ENCODE peak calls at places on chromosomes 4 and X, in ten cellular contexts. V is lower leg skin, P is esophagus squamous epithelium, O is NB4, G is endodermal cell, I is tibial nerve, Q is GM10248, T is GM06990, S is heart left ventricle, C is heart right ventricle. A is an unnamed sample.

GRCh38 chrX:106780259-106780658 is 22.2 kb upstream of the TBC1D8B start:
- DNase-seq in V (no peak), P (no peak), O (no peak), G (no peak), I (no peak), Q (no peak), T (no peak), S (no peak), C (no peak), A (no peak)

GRCh38 chrX:70422886-70423336 is at the start of gene GDPD2:
- DNase-seq in V (no peak), P (no peak), O (peak), G (peak), I (no peak), Q (no peak), T (no peak), S (no peak), C (no peak), A (no peak)

GRCh38 chrX:9501362-9501761 is 36.5 kb downstream of the TBL1X start:
- DNase-seq in V (no peak), P (no peak), O (peak), G (peak), I (no peak), Q (no peak), T (no peak), S (no peak), C (no peak), A (no peak)

GRCh38 chrX:103688949-103689348 is 2.5 kb upstream of the MORF4L2 start:
- DNase-seq in V (no peak), P (no peak), O (peak), G (no peak), I (no peak), Q (peak), T (peak), S (no peak), C (no peak), A (no peak)

GRCh38 chr4:185865901-185866328 is 53.9 kb upstream of the SORBS2 start:
- DNase-seq in V (no peak), P (no peak), O (no peak), G (no peak), I (no peak), Q (no peak), T (no peak), S (peak), C (no peak), A (no peak)

GRCh38 chr4:158809611-158810486 is 41.0 kb downstream of the FNIP2 start:
- DNase-seq in V (no peak), P (no peak), O (peak), G (no peak), I (no peak), Q (peak), T (peak), S (peak), C (peak), A (no peak)

GRCh38 chr4:129246850-129247542 is 151.0 kb downstream of the C4orf33 start:
- DNase-seq in V (no peak), P (no peak), O (no peak), G (no peak), I (no peak), Q (no peak), T (no peak), S (no peak), C (no peak), A (no peak)

GRCh38 chr4:122525865-122526264 is 69.3 kb upstream of the IL2 start:
- DNase-seq in V (no peak), P (no peak), O (no peak), G (no peak), I (no peak), Q (no peak), T (no peak), S (no peak), C (no peak), A (no peak)

GRCh38 chrX:102985182-102985581 is 48.1 kb downstream of the RAB40AL start:
- DNase-seq in V (no peak), P (no peak), O (peak), G (no peak), I (no peak), Q (no peak), T (no peak), S (no peak), C (no peak), A (no peak)

GRCh38 chr4:81523672-81524436 is 52.1 kb upstream of the RASGEF1B start:
- DNase-seq in V (no peak), P (no peak), O (no peak), G (no peak), I (no peak), Q (no peak), T (no peak), S (no peak), C (no peak), A (no peak)

GRCh38 chrX:126658447-126658846 is 105.8 kb upstream of the DCAF12L1 start:
- DNase-seq in V (no peak), P (no peak), O (no peak), G (no peak), I (no peak), Q (no peak), T (no peak), S (no peak), C (no peak), A (no peak)

GRCh38 chrX:49102221-49102620 is 21.3 kb downstream of the GPKOW start:
- DNase-seq in V (no peak), P (no peak), O (no peak), G (no peak), I (no peak), Q (no peak), T (no peak), S (no peak), C (no peak), A (no peak)

GRCh38 chrX:100368167-100368566 is 41.9 kb downstream of the PCDH19 start:
- DNase-seq in V (no peak), P (no peak), O (peak), G (peak), I (no peak), Q (peak), T (no peak), S (no peak), C (no peak), A (no peak)

GRCh38 chr4:95548738-95549245 is at the start of gene UNC5C:
- DNase-seq in V (peak), P (no peak), O (peak), G (peak), I (peak), Q (no peak), T (peak), S (peak), C (peak), A (no peak)
- TF ChIP-seq CTCF in V (no peak), P (no peak), O (no peak), G (peak), I (no peak), Q (no peak), T (no peak), S (peak), C (no peak), A (no peak)

DNA sequence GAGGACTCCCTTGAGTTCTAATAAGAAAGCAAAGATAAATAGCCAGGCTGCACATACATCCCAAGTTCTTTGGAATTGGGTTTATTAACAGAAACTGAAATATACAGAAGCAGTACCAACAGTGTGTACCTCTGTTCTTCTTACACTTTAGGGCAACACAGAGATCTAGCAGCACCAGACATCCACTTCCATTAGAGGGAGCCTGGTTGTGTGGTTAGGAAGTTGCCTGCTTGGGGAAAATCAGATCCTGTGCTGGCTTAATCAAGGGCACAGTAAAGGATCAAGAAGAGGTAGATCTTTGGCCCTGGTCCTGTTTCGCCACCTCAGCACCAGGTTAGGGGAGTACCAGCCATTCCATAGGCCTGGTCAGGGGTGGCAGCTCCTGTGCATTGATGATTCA is 231.1 kb upstream of the ARHGAP24 start:
- DNase-seq in V (no peak), P (no peak), O (no peak), G (no peak), I (no peak), Q (no peak), T (no peak), S (no peak), C (no peak), A (no peak)
- TF ChIP-seq CTCF in V (no peak), P (no peak), O (no peak), G (peak), I (no peak), Q (no peak), T (no peak), S (peak), C (no peak), A (no peak)

DNA sequence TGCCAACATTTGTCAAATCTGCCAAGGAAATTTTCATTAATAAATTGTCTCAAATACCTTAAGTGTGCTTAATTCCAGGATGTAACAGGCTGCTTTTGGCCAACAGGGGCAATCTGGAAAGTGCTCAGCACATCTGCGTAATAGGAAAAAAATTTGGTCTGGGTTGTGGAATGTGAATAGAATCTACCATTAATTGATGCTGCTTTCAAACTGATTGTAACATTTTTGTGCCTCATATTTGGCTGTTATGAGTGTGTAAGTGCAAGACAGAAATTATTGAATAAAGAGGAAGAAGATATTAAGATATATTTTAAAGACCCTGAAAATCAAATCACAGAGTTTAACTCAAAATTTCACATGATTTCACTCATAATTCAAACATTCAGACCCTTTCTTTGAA is 41.1 kb downstream of the REELD1 start:
- DNase-seq in V (no peak), P (no peak), O (no peak), G (no peak), I (no peak), Q (no peak), T (no peak), S (no peak), C (no peak), A (no peak)
- TF ChIP-seq CTCF in V (no peak), P (no peak), O (no peak), G (no peak), I (no peak), Q (no peak), T (no peak), S (no peak), C (no peak), A (no peak)

DNA sequence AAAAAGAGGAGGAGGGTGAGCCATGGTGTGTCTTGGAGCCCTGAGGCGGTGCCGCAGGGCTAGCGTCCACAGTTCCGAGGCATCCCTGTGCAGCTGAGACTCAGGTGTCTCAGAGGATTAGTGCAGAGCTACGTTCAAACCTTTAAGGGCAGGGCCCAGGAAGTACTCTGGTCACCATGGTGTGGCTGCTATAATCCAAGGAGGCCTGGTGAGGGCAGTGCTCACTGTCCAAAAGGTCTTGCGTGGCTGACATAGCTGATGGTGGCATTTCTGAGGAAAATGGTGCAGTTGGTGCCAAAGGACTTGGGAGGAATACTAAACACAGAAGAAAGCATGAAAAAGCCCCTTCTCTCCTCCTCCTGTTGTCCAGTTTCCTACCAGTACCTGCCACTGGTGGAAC is 146.9 kb downstream of the DCHS2 start:
- DNase-seq in V (no peak), P (no peak), O (peak), G (peak), I (no peak), Q (peak), T (no peak), S (no peak), C (no peak), A (no peak)
- TF ChIP-seq CTCF in V (no peak), P (no peak), O (no peak), G (peak), I (no peak), Q (no peak), T (peak), S (no peak), C (no peak), A (peak)

GRCh38 chr4:47667552-47667951 is 170.3 kb downstream of the CORIN start:
- DNase-seq in V (no peak), P (no peak), O (no peak), G (no peak), I (no peak), Q (no peak), T (no peak), S (no peak), C (no peak), A (no peak)

GRCh38 chr4:47664051-47664826 is 173.6 kb downstream of the CORIN start:
- DNase-seq in V (no peak), P (no peak), O (no peak), G (no peak), I (no peak), Q (no peak), T (no peak), S (no peak), C (no peak), A (no peak)

GRCh38 chr4:47668256-47668655 is 169.6 kb downstream of the CORIN start:
- DNase-seq in V (no peak), P (no peak), O (no peak), G (no peak), I (no peak), Q (no peak), T (no peak), S (no peak), C (no peak), A (no peak)

GRCh38 chr4:47668810-47669408 is 169.0 kb downstream of the CORIN start:
- DNase-seq in V (no peak), P (no peak), O (peak), G (no peak), I (no peak), Q (peak), T (peak), S (no peak), C (peak), A (no peak)

DNA sequence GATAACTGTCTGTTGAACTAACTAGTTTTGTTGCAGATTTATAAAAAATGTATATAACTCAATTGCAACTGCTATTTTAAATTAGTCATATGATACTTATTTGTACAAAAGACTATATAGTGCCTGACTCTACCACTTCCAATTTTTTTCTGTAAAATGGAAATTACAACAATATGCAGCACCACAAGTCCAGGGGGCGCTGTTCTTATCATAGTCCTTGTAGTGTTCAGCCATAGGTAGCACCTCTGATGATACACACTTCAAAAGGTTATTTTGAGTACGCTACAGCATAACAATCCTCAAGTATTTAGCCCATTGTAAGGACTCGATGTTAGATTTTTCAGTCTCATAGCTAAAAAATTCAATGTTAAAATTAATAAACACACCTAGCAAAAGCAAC is 174.9 kb downstream of the CORIN start:
- DNase-seq in V (no peak), P (no peak), O (peak), G (peak), I (no peak), Q (no peak), T (no peak), S (no peak), C (no peak), A (no peak)
- TF ChIP-seq CTCF in V (no peak), P (peak), O (peak), G (peak), I (no peak), Q (no peak), T (peak), S (peak), C (no peak), A (no peak)

DNA sequence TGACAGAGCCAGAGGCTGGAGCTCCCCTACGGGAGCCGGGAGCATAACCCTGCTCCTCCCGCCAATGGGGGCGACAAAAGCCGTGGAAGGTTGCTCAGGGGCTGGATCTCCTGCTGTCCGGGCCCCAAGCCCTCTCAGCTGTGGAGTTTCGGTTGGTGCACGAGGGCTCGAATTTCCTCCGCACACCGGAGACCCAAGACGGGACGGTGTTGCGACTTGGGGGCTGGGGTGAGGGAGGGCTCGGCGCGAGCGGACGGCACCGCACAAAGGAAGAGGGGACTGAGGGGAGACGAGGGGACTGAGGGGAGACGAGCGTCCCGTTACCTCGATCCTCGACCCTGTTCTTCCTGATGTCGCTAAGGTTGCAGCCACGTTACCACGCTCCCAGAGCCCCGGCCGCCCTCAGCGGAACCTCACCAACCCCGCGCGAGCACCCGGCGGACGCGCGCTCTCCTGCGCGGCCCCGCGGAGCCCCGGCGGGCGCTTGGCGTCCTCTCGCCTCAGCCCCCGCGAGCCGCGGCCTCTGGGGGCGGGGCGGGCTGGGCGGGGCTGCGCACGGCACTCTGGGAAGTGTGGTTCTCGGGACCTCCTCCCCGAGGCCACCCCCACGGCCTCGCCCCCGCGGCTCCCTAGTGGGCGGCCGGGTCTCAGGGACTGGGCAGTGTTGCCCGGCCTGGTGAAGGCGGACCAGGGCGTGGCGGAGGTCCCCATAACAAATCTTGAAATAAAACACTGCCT is at the start of gene KLHL8:
- DNase-seq in V (peak), P (peak), O (peak), G (peak), I (peak), Q (peak), T (peak), S (peak), C (peak), A (peak)
- TF ChIP-seq CTCF in V (no peak), P (no peak), O (peak), G (no peak), I (peak), Q (no peak), T (peak), S (peak), C (no peak), A (peak)

GRCh38 chr4:154854362-154854761 is 73.3 kb downstream of the RBM46 start:
- DNase-seq in V (no peak), P (no peak), O (peak), G (no peak), I (no peak), Q (no peak), T (no peak), S (no peak), C (no peak), A (no peak)
- TF ChIP-seq CTCF in V (no peak), P (peak), O (no peak), G (peak), I (no peak), Q (no peak), T (peak), S (peak), C (peak), A (peak)

A was measured in GM12864.